ENCODE peak calls at places on chromosome 17, in four cellular contexts. U is brain microvascular endothelial cell, V is mesendoderm, R is heart right ventricle. A is an unnamed sample.
A peak's percentile ranks its signal among the peaks of the same experiment; 100 is the strongest.

GRCh38 chr17:56478836-56479447 is 114.6 kb upstream of the NOG start:
- DNase-seq in U (peak; percentile 9), V (peak; percentile 67), R (no peak), A (no peak)

GRCh38 chr17:46072998-46073397 is 73.9 kb downstream of the STH start:
- DNase-seq in U (peak; percentile 21), V (peak; percentile 77), R (no peak), A (no peak)

GRCh38 chr17:82332669-82333278 is 792 bp downstream of the SECTM1 start:
- DNase-seq in U (no peak), V (no peak), R (peak; percentile 43), A (peak; percentile 67)

GRCh38 chr17:80264048-80264792 is 3.6 kb downstream of the RNF213 start:
- DNase-seq in U (no peak), V (no peak), R (no peak), A (peak; percentile 55)

GRCh38 chr17:27236710-27237315 is 57.1 kb upstream of the WSB1 start:
- DNase-seq in U (peak; percentile 67), V (peak; percentile 60), R (no peak), A (peak; percentile 89)

GRCh38 chr17:19492140-19492539 is 41.5 kb upstream of the SLC47A1 start:
- DNase-seq in U (no peak), V (no peak), R (no peak), A (no peak)

GRCh38 chr17:48545539-48545938 is 630 bp upstream of the HOXB2 start:
- DNase-seq in U (no peak), V (no peak), R (no peak), A (no peak)

GRCh38 chr17:14201087-14201486 is 35.6 kb downstream of the CDRT15 start:
- DNase-seq in U (no peak), V (no peak), R (no peak), A (peak; percentile 30)

GRCh38 chr17:52159159-52159809 is 770 bp upstream of the CA10 start:
- DNase-seq in U (no peak), V (no peak), R (no peak), A (no peak)

GRCh38 chr17:69030145-69030544 is 30.6 kb downstream of the ABCA9 start:
- DNase-seq in U (peak; percentile 1), V (peak; percentile 33), R (no peak), A (no peak)

GRCh38 chr17:65560628-65561371 is 648 bp downstream of the AXIN2 start:
- DNase-seq in U (peak; percentile 76), V (peak; percentile 98), R (peak; percentile 82), A (peak; percentile 88)

GRCh38 chr17:58285422-58285810 is 4.7 kb upstream of the MPO start:
- DNase-seq in U (no peak), V (no peak), R (no peak), A (no peak)

GRCh38 chr17:43669971-43670644 is 8.4 kb upstream of the MEOX1 start:
- DNase-seq in U (no peak), V (peak; percentile 43), R (no peak), A (peak; percentile 62)

GRCh38 chr17:44921122-44921882 is 6.0 kb upstream of the GFAP start:
- DNase-seq in U (no peak), V (peak; percentile 58), R (peak; percentile 41), A (no peak)

GRCh38 chr17:45403906-45404490 is 28.7 kb downstream of the ARHGAP27 start:
- DNase-seq in U (no peak), V (no peak), R (no peak), A (no peak)

GRCh38 chr17:73972901-73973300 is 230.6 kb upstream of the RPL38 start:
- DNase-seq in U (no peak), V (no peak), R (no peak), A (no peak)

GRCh38 chr17:30558313-30559195 is 81.3 kb downstream of the GOSR1 start:
- DNase-seq in U (no peak), V (no peak), R (no peak), A (no peak)

GRCh38 chr17:6560496-6560895 is 4.1 kb upstream of the PITPNM3 start:
- DNase-seq in U (no peak), V (no peak), R (no peak), A (no peak)

GRCh38 chr17:57603978-57604377 is 141.1 kb downstream of the CCDC182 start:
- DNase-seq in U (no peak), V (no peak), R (no peak), A (peak; percentile 65)

GRCh38 chr17:80145076-80146075 is 1.6 kb downstream of the EIF4A3 start:
- DNase-seq in U (no peak), V (no peak), R (no peak), A (no peak)

GRCh38 chr17:65320856-65321255 is 183.7 kb downstream of the RGS9 start:
- DNase-seq in U (no peak), V (no peak), R (no peak), A (no peak)

GRCh38 chr17:13541032-13541480 is 60.7 kb downstream of the HS3ST3A1 start:
- DNase-seq in U (peak; percentile 92), V (no peak), R (no peak), A (no peak)

GRCh38 chr17:68239967-68240366 is 7.9 kb upstream of the AMZ2 start:
- DNase-seq in U (no peak), V (no peak), R (no peak), A (no peak)

GRCh38 chr17:57324060-57324459 is 67.7 kb downstream of the MSI2 start:
- DNase-seq in U (no peak), V (no peak), R (no peak), A (no peak)

GRCh38 chr17:2056221-2057129 is 1.6 kb downstream of the HIC1 start:
- DNase-seq in U (peak; percentile 27), V (peak; percentile 72), R (no peak), A (peak; percentile 42)

GRCh38 chr17:73210002-73210678 is 17.3 kb downstream of the COG1 start:
- DNase-seq in U (no peak), V (no peak), R (no peak), A (no peak)

GRCh38 chr17:79997004-79997673 is 38.5 kb downstream of the TBC1D16 start:
- DNase-seq in U (no peak), V (no peak), R (no peak), A (no peak)

GRCh38 chr17:83179811-83180210 is 100.4 kb downstream of the METRNL start:
- DNase-seq in U (no peak), V (no peak), R (no peak), A (no peak)

DNA sequence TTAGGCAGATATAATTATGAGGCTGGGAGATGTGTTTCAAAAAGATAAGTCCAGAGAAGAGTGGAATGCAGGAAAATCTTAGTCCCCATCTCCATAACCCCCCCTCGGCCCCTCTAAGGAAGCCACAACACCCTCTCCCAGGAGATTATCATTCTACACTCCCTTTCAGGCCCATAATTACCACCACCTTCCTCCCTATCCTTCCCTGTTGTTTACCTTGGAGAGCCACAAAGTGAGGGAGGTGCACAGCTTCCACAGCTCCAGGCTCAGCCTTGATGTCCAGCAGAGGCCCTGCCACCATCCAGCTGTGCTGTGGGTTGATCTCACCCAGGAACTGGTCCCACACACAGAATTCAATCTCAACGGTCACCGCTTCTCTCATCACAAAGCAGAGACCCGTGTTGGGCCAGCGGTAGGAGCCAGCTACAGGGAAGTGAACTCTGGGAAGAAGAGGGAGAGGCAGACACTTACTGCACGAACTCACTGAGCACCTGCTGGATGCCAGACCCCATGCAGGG is 44.0 kb downstream of the MIS12 start:
- DNase-seq in U (no peak), V (no peak), R (no peak), A (no peak)
- H3K36me3 ChIP-seq in U (no peaks in the 10 kb centered on the region), V (no peaks in the 10 kb centered on the region), R (no peaks in the 10 kb centered on the region), A (no peaks in the 10 kb centered on the region)

GRCh38 chr17:60770946-60771422 is 93.3 kb downstream of the BCAS3 start:
- DNase-seq in U (no peak), V (no peak), R (no peak), A (no peak)
- H3K36me3 ChIP-seq in U (no peaks in the 10 kb centered on the region), V (no peaks in the 10 kb centered on the region), R (no peaks in the 10 kb centered on the region), A (no peaks in the 10 kb centered on the region)

DNA sequence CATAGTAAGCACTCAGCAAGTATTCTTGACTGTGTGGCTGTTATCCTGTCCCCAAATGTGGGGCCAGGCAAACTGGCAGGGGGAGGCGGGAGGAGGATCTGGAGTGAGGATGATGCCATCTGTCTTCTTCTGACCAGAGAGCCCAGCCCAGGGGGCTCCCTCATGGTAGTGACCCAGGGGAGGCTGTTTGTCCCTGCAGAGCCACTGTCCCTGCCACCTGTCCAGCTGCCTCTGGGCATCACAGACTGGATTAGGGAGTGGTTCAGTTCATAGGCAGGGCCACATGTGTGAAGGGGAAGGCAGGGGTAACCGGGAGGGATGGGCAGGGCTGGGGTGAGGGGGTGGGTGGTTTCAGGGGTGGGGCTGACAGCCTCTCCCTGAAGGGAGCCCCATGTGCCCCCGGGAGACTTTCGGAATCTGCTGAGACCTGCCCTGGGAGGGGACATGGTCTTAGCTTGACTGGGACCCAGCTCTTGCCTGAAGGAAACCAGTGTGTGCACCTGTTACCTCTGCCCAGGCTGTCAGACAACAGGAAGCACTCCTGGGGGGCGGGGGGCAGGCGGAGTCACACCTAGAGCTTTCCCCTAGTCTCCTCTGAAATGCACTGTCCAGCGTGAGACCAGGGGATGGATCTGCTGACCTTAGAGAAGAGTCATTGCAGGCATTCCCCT is 15.2 kb downstream of the ARHGAP23 start:
- DNase-seq in U (no peak), V (no peak), R (no peak), A (no peak)
- H3K36me3 ChIP-seq in U (no peaks in the 10 kb centered on the region), V (no peaks in the 10 kb centered on the region), R (no peaks in the 10 kb centered on the region), A (no peaks in the 10 kb centered on the region)

GRCh38 chr17:78075011-78075410 is 53.5 kb downstream of the TMC6 start:
- DNase-seq in U (no peak), V (no peak), R (no peak), A (no peak)

GRCh38 chr17:78075545-78075944 is 53.0 kb downstream of the TMC6 start:
- DNase-seq in U (no peak), V (no peak), R (no peak), A (no peak)

GRCh38 chr17:78081551-78081950 is 47.0 kb downstream of the TMC6 start:
- DNase-seq in U (no peak), V (no peak), R (no peak), A (no peak)

GRCh38 chr17:78082988-78083387 is 45.6 kb downstream of the TMC6 start:
- DNase-seq in U (no peak), V (no peak), R (no peak), A (no peak)

GRCh38 chr17:78079253-78079652 is 49.3 kb downstream of the TMC6 start:
- DNase-seq in U (no peak), V (no peak), R (no peak), A (no peak)
- H3K36me3 ChIP-seq in U (peaks cover 4% of the 10 kb centered on the region), V (peaks cover 5% of the 10 kb centered on the region), R (peaks cover 7% of the 10 kb centered on the region), A (no peaks in the 10 kb centered on the region)

DNA sequence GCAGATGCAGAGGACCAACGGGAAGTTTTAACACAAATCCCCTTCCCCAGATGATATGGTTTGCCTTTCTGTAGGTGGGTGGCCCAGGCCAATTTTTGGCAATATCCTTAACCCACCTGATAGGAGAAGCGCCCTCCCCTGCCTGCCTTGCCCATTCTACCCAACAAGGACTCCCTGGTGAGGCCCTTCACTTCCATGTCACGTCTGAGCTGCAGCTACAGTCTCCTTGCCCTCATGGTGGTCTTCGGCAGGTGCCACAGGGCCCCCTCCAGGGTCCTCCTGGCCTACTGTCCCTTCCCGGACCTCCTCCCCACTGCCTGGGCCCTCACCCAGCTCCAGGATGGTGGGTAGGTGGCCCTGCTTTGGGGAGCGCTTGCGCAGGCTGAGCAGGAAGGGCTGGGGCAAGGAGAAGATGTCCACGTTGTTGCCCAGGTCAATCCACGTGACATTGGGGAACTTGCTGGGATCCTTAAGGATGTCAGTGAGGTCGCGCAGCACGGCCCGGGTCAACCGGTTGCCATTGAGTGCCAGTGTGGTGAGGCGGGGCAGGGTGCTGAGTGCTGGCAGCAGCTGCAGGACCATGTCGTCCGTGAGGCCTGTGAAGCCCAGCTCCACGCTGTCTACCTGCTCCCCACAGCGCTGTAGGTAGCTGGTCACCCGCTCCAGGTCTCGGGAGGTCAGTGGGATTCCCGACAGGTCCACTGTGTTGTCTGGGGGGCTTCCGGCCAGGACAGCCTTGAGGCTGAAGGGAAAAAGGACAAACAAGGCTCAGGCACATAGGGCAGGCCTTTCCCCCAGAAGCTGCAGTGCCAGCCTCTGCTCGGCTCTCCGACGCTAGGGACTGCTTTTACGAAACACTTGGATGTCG is 28.3 kb downstream of the TRPV2 start:
- DNase-seq in U (no peak), V (no peak), R (no peak), A (no peak)
- H3K36me3 ChIP-seq in U (peaks cover 74% of the 10 kb centered on the region), V (peaks cover 27% of the 10 kb centered on the region), R (no peaks in the 10 kb centered on the region), A (no peaks in the 10 kb centered on the region)